ENCODE peak calls at places on chromosome 21, in eight cellular contexts. Z is dermis blood vessel endothelial cell, A is A549, H is Daoy, I is lower lobe of right lung, T is T-helper 2 cell, E is tibial artery, X is uterus. B is an unnamed sample.

GRCh38 chr21:41957991-41958766 is 4.4 kb upstream of the C2CD2 start:
- DNase-seq in Z (peak; percentile 100), A (peak; percentile 68), H (peak; percentile 97), I (no peak), T (no peak), E (peak; percentile 89), X (peak; percentile 88), B (peak; percentile 20)

GRCh38 chr21:41229527-41230248 is 61.7 kb downstream of the BACE2 start:
- DNase-seq in Z (no peak), A (no peak), H (no peak), I (no peak), T (no peak), E (no peak), X (no peak), B (no peak)

GRCh38 chr21:33266050-33266783 is at the start of gene IL10RB:
- DNase-seq in Z (peak; percentile 63), A (peak; percentile 64), H (peak; percentile 73), I (peak; percentile 84), T (peak; percentile 82), E (peak; percentile 84), X (peak; percentile 53), B (peak; percentile 92)

GRCh38 chr21:38228115-38228514 is 28.7 kb upstream of the KCNJ15 start:
- DNase-seq in Z (no peak), A (no peak), H (no peak), I (no peak), T (no peak), E (no peak), X (no peak), B (no peak)

GRCh38 chr21:40041446-40041845 is 174.2 kb downstream of the PCP4 start:
- DNase-seq in Z (no peak), A (no peak), H (no peak), I (no peak), T (no peak), E (no peak), X (no peak), B (no peak)

GRCh38 chr21:43332872-43333300 is 94.0 kb downstream of the SIK1 start:
- DNase-seq in Z (no peak), A (no peak), H (no peak), I (no peak), T (no peak), E (peak; percentile 78), X (no peak), B (no peak)

GRCh38 chr21:28624626-28625025 is 368.1 kb downstream of the LTN1 start:
- DNase-seq in Z (no peak), A (no peak), H (no peak), I (no peak), T (no peak), E (no peak), X (no peak), B (no peak)

GRCh38 chr21:42518216-42518615 is 4.6 kb downstream of the SLC37A1 start:
- DNase-seq in Z (peak; percentile 28), A (peak; percentile 44), H (peak; percentile 89), I (no peak), T (no peak), E (no peak), X (no peak), B (no peak)

GRCh38 chr21:24895885-24896734 is 711.2 kb downstream of the MRPL39 start:
- DNase-seq in Z (no peak), A (no peak), H (peak; percentile 0), I (no peak), T (peak; percentile 1), E (no peak), X (no peak), B (no peak)

GRCh38 chr21:41933259-41934079 is 20.3 kb downstream of the C2CD2 start:
- DNase-seq in Z (peak; percentile 72), A (no peak), H (no peak), I (no peak), T (no peak), E (no peak), X (no peak), B (no peak)

GRCh38 chr21:45079351-45079750 is 5.0 kb downstream of the ADARB1 start:
- DNase-seq in Z (no peak), A (no peak), H (no peak), I (no peak), T (no peak), E (no peak), X (no peak), B (no peak)

GRCh38 chr21:35697321-35697808 is 363.0 kb downstream of the SETD4 start:
- DNase-seq in Z (no peak), A (no peak), H (peak; percentile 68), I (peak; percentile 75), T (no peak), E (peak; percentile 70), X (no peak), B (no peak)

GRCh38 chr21:23837564-23837963 is 1769.7 kb downstream of the MRPL39 start:
- DNase-seq in Z (no peak), A (no peak), H (no peak), I (no peak), T (no peak), E (no peak), X (no peak), B (no peak)

GRCh38 chr21:40732243-40732642 is 114.7 kb downstream of the DSCAM start:
- DNase-seq in Z (no peak), A (no peak), H (no peak), I (no peak), T (no peak), E (no peak), X (no peak), B (no peak)

GRCh38 chr21:14259669-14260458 is 43.9 kb downstream of the RBM11 start:
- DNase-seq in Z (peak; percentile 79), A (peak; percentile 3), H (peak; percentile 29), I (no peak), T (peak; percentile 18), E (no peak), X (no peak), B (peak; percentile 44)

GRCh38 chr21:44871576-44872265 is 1.8 kb downstream of the PTTG1IP start:
- DNase-seq in Z (peak; percentile 66), A (no peak), H (peak; percentile 75), I (no peak), T (no peak), E (peak; percentile 81), X (peak; percentile 39), B (no peak)

GRCh38 chr21:38567577-38568360 is 69.5 kb upstream of the ERG start:
- DNase-seq in Z (no peak), A (no peak), H (peak; percentile 79), I (no peak), T (no peak), E (no peak), X (no peak), B (no peak)

B was measured in GM13976.